ENCODE peak calls at places on chromosomes 6 and 20, in eight cellular contexts. One of them, this sample, is unnamed.

GRCh38 chr20:57928181-57928967 is 218.6 kb upstream of the PMEPA1 start:
- DNase-seq in activated CD4-positive, alpha-beta T cell treated with anti-CD3 and anti-CD28 coated beads, Interleukin-2, amount 50 U/mL, for 1 hour: no peak
- DNase-seq in NCI-H1436 treated with DMSO at 0.1 percent for 48 hours: no peak
- DNase-seq in CD8-positive, alpha-beta memory T cell: no peak
- DNase-seq in activated T-helper 1 cell treated with anti-CD3 and anti-CD28 coated beads, Interleukin-2, amount 50 U/mL, for 16 hours: no peak
- DNase-seq in T1000: no peak
- DNase-seq in aorta: no peak
- DNase-seq in GM04504: peak
- DNase-seq in this sample: no peak

GRCh38 chr20:237918-238317 is 10.9 kb downstream of the DEFB129 start:
- DNase-seq in activated CD4-positive, alpha-beta T cell treated with anti-CD3 and anti-CD28 coated beads, Interleukin-2, amount 50 U/mL, for 1 hour: no peak
- DNase-seq in NCI-H1436 treated with DMSO at 0.1 percent for 48 hours: no peak
- DNase-seq in CD8-positive, alpha-beta memory T cell: no peak
- DNase-seq in activated T-helper 1 cell treated with anti-CD3 and anti-CD28 coated beads, Interleukin-2, amount 50 U/mL, for 16 hours: no peak
- DNase-seq in T1000: no peak
- DNase-seq in aorta: no peak
- DNase-seq in GM04504: no peak
- DNase-seq in this sample: no peak

GRCh38 chr20:51387125-51387865 is 155.2 kb downstream of the NFATC2 start:
- DNase-seq in activated CD4-positive, alpha-beta T cell treated with anti-CD3 and anti-CD28 coated beads, Interleukin-2, amount 50 U/mL, for 1 hour: no peak
- DNase-seq in NCI-H1436 treated with DMSO at 0.1 percent for 48 hours: no peak
- DNase-seq in CD8-positive, alpha-beta memory T cell: no peak
- DNase-seq in activated T-helper 1 cell treated with anti-CD3 and anti-CD28 coated beads, Interleukin-2, amount 50 U/mL, for 16 hours: no peak
- DNase-seq in T1000: no peak
- DNase-seq in aorta: no peak
- DNase-seq in GM04504: no peak
- DNase-seq in this sample: no peak

GRCh38 chr6:134851548-134851947 is 98.4 kb downstream of the ALDH8A1 start:
- DNase-seq in activated CD4-positive, alpha-beta T cell treated with anti-CD3 and anti-CD28 coated beads, Interleukin-2, amount 50 U/mL, for 1 hour: no peak
- DNase-seq in NCI-H1436 treated with DMSO at 0.1 percent for 48 hours: no peak
- DNase-seq in CD8-positive, alpha-beta memory T cell: no peak
- DNase-seq in activated T-helper 1 cell treated with anti-CD3 and anti-CD28 coated beads, Interleukin-2, amount 50 U/mL, for 16 hours: no peak
- DNase-seq in T1000: no peak
- DNase-seq in aorta: no peak
- DNase-seq in GM04504: no peak
- DNase-seq in this sample: no peak

GRCh38 chr20:37807901-37808751 is 94.8 kb upstream of the VSTM2L start:
- DNase-seq in activated CD4-positive, alpha-beta T cell treated with anti-CD3 and anti-CD28 coated beads, Interleukin-2, amount 50 U/mL, for 1 hour: no peak
- DNase-seq in NCI-H1436 treated with DMSO at 0.1 percent for 48 hours: no peak
- DNase-seq in CD8-positive, alpha-beta memory T cell: no peak
- DNase-seq in activated T-helper 1 cell treated with anti-CD3 and anti-CD28 coated beads, Interleukin-2, amount 50 U/mL, for 16 hours: no peak
- DNase-seq in T1000: no peak
- DNase-seq in aorta: no peak
- DNase-seq in GM04504: no peak
- DNase-seq in this sample: no peak

GRCh38 chr20:20461526-20461925 is 93.6 kb downstream of the INSM1 start:
- DNase-seq in activated CD4-positive, alpha-beta T cell treated with anti-CD3 and anti-CD28 coated beads, Interleukin-2, amount 50 U/mL, for 1 hour: no peak
- DNase-seq in NCI-H1436 treated with DMSO at 0.1 percent for 48 hours: no peak
- DNase-seq in CD8-positive, alpha-beta memory T cell: no peak
- DNase-seq in activated T-helper 1 cell treated with anti-CD3 and anti-CD28 coated beads, Interleukin-2, amount 50 U/mL, for 16 hours: no peak
- DNase-seq in T1000: no peak
- DNase-seq in aorta: no peak
- DNase-seq in GM04504: no peak
- DNase-seq in this sample: no peak

GRCh38 chr6:3841711-3842565 is 7.2 kb upstream of the FAM50B start:
- DNase-seq in activated CD4-positive, alpha-beta T cell treated with anti-CD3 and anti-CD28 coated beads, Interleukin-2, amount 50 U/mL, for 1 hour: no peak
- DNase-seq in NCI-H1436 treated with DMSO at 0.1 percent for 48 hours: no peak
- DNase-seq in CD8-positive, alpha-beta memory T cell: no peak
- DNase-seq in activated T-helper 1 cell treated with anti-CD3 and anti-CD28 coated beads, Interleukin-2, amount 50 U/mL, for 16 hours: no peak
- DNase-seq in T1000: peak
- DNase-seq in aorta: no peak
- DNase-seq in GM04504: peak
- DNase-seq in this sample: no peak

GRCh38 chr6:167668754-167669552 is 157.8 kb upstream of the AFDN start:
- DNase-seq in activated CD4-positive, alpha-beta T cell treated with anti-CD3 and anti-CD28 coated beads, Interleukin-2, amount 50 U/mL, for 1 hour: no peak
- DNase-seq in NCI-H1436 treated with DMSO at 0.1 percent for 48 hours: no peak
- DNase-seq in CD8-positive, alpha-beta memory T cell: no peak
- DNase-seq in activated T-helper 1 cell treated with anti-CD3 and anti-CD28 coated beads, Interleukin-2, amount 50 U/mL, for 16 hours: no peak
- DNase-seq in T1000: no peak
- DNase-seq in aorta: peak
- DNase-seq in GM04504: no peak
- DNase-seq in this sample: no peak

GRCh38 chr6:167293088-167293589 is 2.0 kb downstream of the UNC93A start:
- DNase-seq in activated CD4-positive, alpha-beta T cell treated with anti-CD3 and anti-CD28 coated beads, Interleukin-2, amount 50 U/mL, for 1 hour: no peak
- DNase-seq in NCI-H1436 treated with DMSO at 0.1 percent for 48 hours: no peak
- DNase-seq in CD8-positive, alpha-beta memory T cell: no peak
- DNase-seq in activated T-helper 1 cell treated with anti-CD3 and anti-CD28 coated beads, Interleukin-2, amount 50 U/mL, for 16 hours: no peak
- DNase-seq in T1000: no peak
- DNase-seq in aorta: no peak
- DNase-seq in GM04504: no peak
- DNase-seq in this sample: no peak

GRCh38 chr6:5723905-5724691 is 282.6 kb downstream of the NRN1 start:
- DNase-seq in activated CD4-positive, alpha-beta T cell treated with anti-CD3 and anti-CD28 coated beads, Interleukin-2, amount 50 U/mL, for 1 hour: no peak
- DNase-seq in NCI-H1436 treated with DMSO at 0.1 percent for 48 hours: no peak
- DNase-seq in CD8-positive, alpha-beta memory T cell: no peak
- DNase-seq in activated T-helper 1 cell treated with anti-CD3 and anti-CD28 coated beads, Interleukin-2, amount 50 U/mL, for 16 hours: no peak
- DNase-seq in T1000: no peak
- DNase-seq in aorta: peak
- DNase-seq in GM04504: no peak
- DNase-seq in this sample: no peak

GRCh38 chr6:13615802-13616140 is 636 bp downstream of the NOL7 start:
- DNase-seq in activated CD4-positive, alpha-beta T cell treated with anti-CD3 and anti-CD28 coated beads, Interleukin-2, amount 50 U/mL, for 1 hour: peak
- DNase-seq in NCI-H1436 treated with DMSO at 0.1 percent for 48 hours: no peak
- DNase-seq in CD8-positive, alpha-beta memory T cell: peak
- DNase-seq in activated T-helper 1 cell treated with anti-CD3 and anti-CD28 coated beads, Interleukin-2, amount 50 U/mL, for 16 hours: no peak
- DNase-seq in T1000: no peak
- DNase-seq in aorta: peak
- DNase-seq in GM04504: peak
- DNase-seq in this sample: no peak

GRCh38 chr20:63903796-63904570 is 9.1 kb downstream of the DNAJC5 start:
- DNase-seq in activated CD4-positive, alpha-beta T cell treated with anti-CD3 and anti-CD28 coated beads, Interleukin-2, amount 50 U/mL, for 1 hour: no peak
- DNase-seq in NCI-H1436 treated with DMSO at 0.1 percent for 48 hours: no peak
- DNase-seq in CD8-positive, alpha-beta memory T cell: no peak
- DNase-seq in activated T-helper 1 cell treated with anti-CD3 and anti-CD28 coated beads, Interleukin-2, amount 50 U/mL, for 16 hours: no peak
- DNase-seq in T1000: no peak
- DNase-seq in aorta: no peak
- DNase-seq in GM04504: no peak
- DNase-seq in this sample: no peak

GRCh38 chr6:5275497-5275896 is 14.2 kb downstream of the FARS2 start:
- DNase-seq in activated CD4-positive, alpha-beta T cell treated with anti-CD3 and anti-CD28 coated beads, Interleukin-2, amount 50 U/mL, for 1 hour: no peak
- DNase-seq in NCI-H1436 treated with DMSO at 0.1 percent for 48 hours: no peak
- DNase-seq in CD8-positive, alpha-beta memory T cell: no peak
- DNase-seq in activated T-helper 1 cell treated with anti-CD3 and anti-CD28 coated beads, Interleukin-2, amount 50 U/mL, for 16 hours: no peak
- DNase-seq in T1000: no peak
- DNase-seq in aorta: no peak
- DNase-seq in GM04504: no peak
- DNase-seq in this sample: no peak

GRCh38 chr6:10589429-10589727 is 68.2 kb downstream of the GCNT2 start:
- DNase-seq in activated CD4-positive, alpha-beta T cell treated with anti-CD3 and anti-CD28 coated beads, Interleukin-2, amount 50 U/mL, for 1 hour: no peak
- DNase-seq in NCI-H1436 treated with DMSO at 0.1 percent for 48 hours: no peak
- DNase-seq in CD8-positive, alpha-beta memory T cell: no peak
- DNase-seq in activated T-helper 1 cell treated with anti-CD3 and anti-CD28 coated beads, Interleukin-2, amount 50 U/mL, for 16 hours: no peak
- DNase-seq in T1000: no peak
- DNase-seq in aorta: no peak
- DNase-seq in GM04504: no peak
- DNase-seq in this sample: no peak

GRCh38 chr20:29497261-29497671 is 1760.2 kb upstream of the DEFB115 start:
- DNase-seq in activated CD4-positive, alpha-beta T cell treated with anti-CD3 and anti-CD28 coated beads, Interleukin-2, amount 50 U/mL, for 1 hour: no peak
- DNase-seq in NCI-H1436 treated with DMSO at 0.1 percent for 48 hours: no peak
- DNase-seq in CD8-positive, alpha-beta memory T cell: peak
- DNase-seq in activated T-helper 1 cell treated with anti-CD3 and anti-CD28 coated beads, Interleukin-2, amount 50 U/mL, for 16 hours: no peak
- DNase-seq in T1000: peak
- DNase-seq in aorta: peak
- DNase-seq in GM04504: no peak
- DNase-seq in this sample: peak

GRCh38 chr20:59032713-59033059 is 551 bp upstream of the ATP5F1E start:
- DNase-seq in activated CD4-positive, alpha-beta T cell treated with anti-CD3 and anti-CD28 coated beads, Interleukin-2, amount 50 U/mL, for 1 hour: no peak
- DNase-seq in NCI-H1436 treated with DMSO at 0.1 percent for 48 hours: no peak
- DNase-seq in CD8-positive, alpha-beta memory T cell: no peak
- DNase-seq in activated T-helper 1 cell treated with anti-CD3 and anti-CD28 coated beads, Interleukin-2, amount 50 U/mL, for 16 hours: no peak
- DNase-seq in T1000: no peak
- DNase-seq in aorta: no peak
- DNase-seq in GM04504: no peak
- DNase-seq in this sample: peak

GRCh38 chr6:75943381-75943780 is 129.1 kb downstream of the IMPG1 start:
- DNase-seq in activated CD4-positive, alpha-beta T cell treated with anti-CD3 and anti-CD28 coated beads, Interleukin-2, amount 50 U/mL, for 1 hour: no peak
- DNase-seq in NCI-H1436 treated with DMSO at 0.1 percent for 48 hours: no peak
- DNase-seq in CD8-positive, alpha-beta memory T cell: no peak
- DNase-seq in activated T-helper 1 cell treated with anti-CD3 and anti-CD28 coated beads, Interleukin-2, amount 50 U/mL, for 16 hours: no peak
- DNase-seq in T1000: no peak
- DNase-seq in aorta: no peak
- DNase-seq in GM04504: no peak
- DNase-seq in this sample: no peak

GRCh38 chr6:14984454-14984853 is 261.4 kb upstream of the JARID2 start:
- DNase-seq in activated CD4-positive, alpha-beta T cell treated with anti-CD3 and anti-CD28 coated beads, Interleukin-2, amount 50 U/mL, for 1 hour: no peak
- DNase-seq in NCI-H1436 treated with DMSO at 0.1 percent for 48 hours: no peak
- DNase-seq in CD8-positive, alpha-beta memory T cell: no peak
- DNase-seq in activated T-helper 1 cell treated with anti-CD3 and anti-CD28 coated beads, Interleukin-2, amount 50 U/mL, for 16 hours: no peak
- DNase-seq in T1000: no peak
- DNase-seq in aorta: no peak
- DNase-seq in GM04504: no peak
- DNase-seq in this sample: no peak

GRCh38 chr6:26246553-26246952 is 118.4 kb upstream of the BTN3A2 start:
- DNase-seq in activated CD4-positive, alpha-beta T cell treated with anti-CD3 and anti-CD28 coated beads, Interleukin-2, amount 50 U/mL, for 1 hour: no peak
- DNase-seq in NCI-H1436 treated with DMSO at 0.1 percent for 48 hours: no peak
- DNase-seq in CD8-positive, alpha-beta memory T cell: no peak
- DNase-seq in activated T-helper 1 cell treated with anti-CD3 and anti-CD28 coated beads, Interleukin-2, amount 50 U/mL, for 16 hours: no peak
- DNase-seq in T1000: no peak
- DNase-seq in aorta: no peak
- DNase-seq in GM04504: no peak
- DNase-seq in this sample: no peak

GRCh38 chr6:25014806-25015560 is 79.2 kb upstream of the RIPOR2 start:
- DNase-seq in activated CD4-positive, alpha-beta T cell treated with anti-CD3 and anti-CD28 coated beads, Interleukin-2, amount 50 U/mL, for 1 hour: peak
- DNase-seq in NCI-H1436 treated with DMSO at 0.1 percent for 48 hours: no peak
- DNase-seq in CD8-positive, alpha-beta memory T cell: peak
- DNase-seq in activated T-helper 1 cell treated with anti-CD3 and anti-CD28 coated beads, Interleukin-2, amount 50 U/mL, for 16 hours: no peak
- DNase-seq in T1000: no peak
- DNase-seq in aorta: no peak
- DNase-seq in GM04504: peak
- DNase-seq in this sample: no peak

GRCh38 chr6:45822269-45822812 is 193.3 kb downstream of the CLIC5 start:
- DNase-seq in activated CD4-positive, alpha-beta T cell treated with anti-CD3 and anti-CD28 coated beads, Interleukin-2, amount 50 U/mL, for 1 hour: no peak
- DNase-seq in NCI-H1436 treated with DMSO at 0.1 percent for 48 hours: no peak
- DNase-seq in CD8-positive, alpha-beta memory T cell: no peak
- DNase-seq in activated T-helper 1 cell treated with anti-CD3 and anti-CD28 coated beads, Interleukin-2, amount 50 U/mL, for 16 hours: no peak
- DNase-seq in T1000: no peak
- DNase-seq in aorta: no peak
- DNase-seq in GM04504: no peak
- DNase-seq in this sample: no peak

GRCh38 chr6:11366183-11366933 is 133.9 kb upstream of the NEDD9 start:
- DNase-seq in activated CD4-positive, alpha-beta T cell treated with anti-CD3 and anti-CD28 coated beads, Interleukin-2, amount 50 U/mL, for 1 hour: peak
- DNase-seq in NCI-H1436 treated with DMSO at 0.1 percent for 48 hours: no peak
- DNase-seq in CD8-positive, alpha-beta memory T cell: peak
- DNase-seq in activated T-helper 1 cell treated with anti-CD3 and anti-CD28 coated beads, Interleukin-2, amount 50 U/mL, for 16 hours: no peak
- DNase-seq in T1000: no peak
- DNase-seq in aorta: no peak
- DNase-seq in GM04504: no peak
- DNase-seq in this sample: no peak

GRCh38 chr20:51731771-51732453 is 36.3 kb downstream of the ATP9A start:
- DNase-seq in activated CD4-positive, alpha-beta T cell treated with anti-CD3 and anti-CD28 coated beads, Interleukin-2, amount 50 U/mL, for 1 hour: no peak
- DNase-seq in NCI-H1436 treated with DMSO at 0.1 percent for 48 hours: no peak
- DNase-seq in CD8-positive, alpha-beta memory T cell: no peak
- DNase-seq in activated T-helper 1 cell treated with anti-CD3 and anti-CD28 coated beads, Interleukin-2, amount 50 U/mL, for 16 hours: no peak
- DNase-seq in T1000: no peak
- DNase-seq in aorta: no peak
- DNase-seq in GM04504: no peak
- DNase-seq in this sample: no peak

GRCh38 chr6:36052092-36052491 is 24.5 kb downstream of the MAPK14 start:
- DNase-seq in activated CD4-positive, alpha-beta T cell treated with anti-CD3 and anti-CD28 coated beads, Interleukin-2, amount 50 U/mL, for 1 hour: no peak
- DNase-seq in NCI-H1436 treated with DMSO at 0.1 percent for 48 hours: no peak
- DNase-seq in CD8-positive, alpha-beta memory T cell: no peak
- DNase-seq in activated T-helper 1 cell treated with anti-CD3 and anti-CD28 coated beads, Interleukin-2, amount 50 U/mL, for 16 hours: no peak
- DNase-seq in T1000: no peak
- DNase-seq in aorta: no peak
- DNase-seq in GM04504: no peak
- DNase-seq in this sample: no peak

GRCh38 chr6:126657556-126658129 is 317.7 kb downstream of the CENPW start:
- DNase-seq in activated CD4-positive, alpha-beta T cell treated with anti-CD3 and anti-CD28 coated beads, Interleukin-2, amount 50 U/mL, for 1 hour: no peak
- DNase-seq in NCI-H1436 treated with DMSO at 0.1 percent for 48 hours: no peak
- DNase-seq in CD8-positive, alpha-beta memory T cell: no peak
- DNase-seq in activated T-helper 1 cell treated with anti-CD3 and anti-CD28 coated beads, Interleukin-2, amount 50 U/mL, for 16 hours: no peak
- DNase-seq in T1000: no peak
- DNase-seq in aorta: no peak
- DNase-seq in GM04504: no peak
- DNase-seq in this sample: no peak

GRCh38 chr6:90044833-90045337 is 150.6 kb downstream of the GJA10 start:
- DNase-seq in activated CD4-positive, alpha-beta T cell treated with anti-CD3 and anti-CD28 coated beads, Interleukin-2, amount 50 U/mL, for 1 hour: no peak
- DNase-seq in NCI-H1436 treated with DMSO at 0.1 percent for 48 hours: no peak
- DNase-seq in CD8-positive, alpha-beta memory T cell: no peak
- DNase-seq in activated T-helper 1 cell treated with anti-CD3 and anti-CD28 coated beads, Interleukin-2, amount 50 U/mL, for 16 hours: no peak
- DNase-seq in T1000: no peak
- DNase-seq in aorta: no peak
- DNase-seq in GM04504: no peak
- DNase-seq in this sample: no peak

GRCh38 chr6:138500045-138500665 is 861 bp upstream of the NHSL1 start:
- DNase-seq in activated CD4-positive, alpha-beta T cell treated with anti-CD3 and anti-CD28 coated beads, Interleukin-2, amount 50 U/mL, for 1 hour: no peak
- DNase-seq in NCI-H1436 treated with DMSO at 0.1 percent for 48 hours: no peak
- DNase-seq in CD8-positive, alpha-beta memory T cell: no peak
- DNase-seq in activated T-helper 1 cell treated with anti-CD3 and anti-CD28 coated beads, Interleukin-2, amount 50 U/mL, for 16 hours: no peak
- DNase-seq in T1000: no peak
- DNase-seq in aorta: no peak
- DNase-seq in GM04504: no peak
- DNase-seq in this sample: no peak

GRCh38 chr6:166687538-166688259 is 60.6 kb upstream of the RPS6KA2 start:
- DNase-seq in activated CD4-positive, alpha-beta T cell treated with anti-CD3 and anti-CD28 coated beads, Interleukin-2, amount 50 U/mL, for 1 hour: no peak
- DNase-seq in NCI-H1436 treated with DMSO at 0.1 percent for 48 hours: no peak
- DNase-seq in CD8-positive, alpha-beta memory T cell: no peak
- DNase-seq in activated T-helper 1 cell treated with anti-CD3 and anti-CD28 coated beads, Interleukin-2, amount 50 U/mL, for 16 hours: no peak
- DNase-seq in T1000: no peak
- DNase-seq in aorta: no peak
- DNase-seq in GM04504: no peak
- DNase-seq in this sample: no peak

GRCh38 chr6:14722001-14722567 is 523.8 kb upstream of the JARID2 start:
- DNase-seq in activated CD4-positive, alpha-beta T cell treated with anti-CD3 and anti-CD28 coated beads, Interleukin-2, amount 50 U/mL, for 1 hour: no peak
- DNase-seq in NCI-H1436 treated with DMSO at 0.1 percent for 48 hours: no peak
- DNase-seq in CD8-positive, alpha-beta memory T cell: no peak
- DNase-seq in activated T-helper 1 cell treated with anti-CD3 and anti-CD28 coated beads, Interleukin-2, amount 50 U/mL, for 16 hours: no peak
- DNase-seq in T1000: no peak
- DNase-seq in aorta: no peak
- DNase-seq in GM04504: no peak
- DNase-seq in this sample: no peak

GRCh38 chr6:6717953-6718352 is 129.4 kb downstream of the LY86 start:
- DNase-seq in activated CD4-positive, alpha-beta T cell treated with anti-CD3 and anti-CD28 coated beads, Interleukin-2, amount 50 U/mL, for 1 hour: no peak
- DNase-seq in NCI-H1436 treated with DMSO at 0.1 percent for 48 hours: no peak
- DNase-seq in CD8-positive, alpha-beta memory T cell: no peak
- DNase-seq in activated T-helper 1 cell treated with anti-CD3 and anti-CD28 coated beads, Interleukin-2, amount 50 U/mL, for 16 hours: no peak
- DNase-seq in T1000: no peak
- DNase-seq in aorta: peak
- DNase-seq in GM04504: no peak
- DNase-seq in this sample: no peak

GRCh38 chr6:166474721-166475565 is 92.2 kb upstream of the MPC1 start:
- DNase-seq in activated CD4-positive, alpha-beta T cell treated with anti-CD3 and anti-CD28 coated beads, Interleukin-2, amount 50 U/mL, for 1 hour: no peak
- DNase-seq in NCI-H1436 treated with DMSO at 0.1 percent for 48 hours: no peak
- DNase-seq in CD8-positive, alpha-beta memory T cell: no peak
- DNase-seq in activated T-helper 1 cell treated with anti-CD3 and anti-CD28 coated beads, Interleukin-2, amount 50 U/mL, for 16 hours: no peak
- DNase-seq in T1000: no peak
- DNase-seq in aorta: no peak
- DNase-seq in GM04504: no peak
- DNase-seq in this sample: no peak

GRCh38 chr6:131846905-131847304 is 39.1 kb downstream of the ENPP1 start:
- DNase-seq in activated CD4-positive, alpha-beta T cell treated with anti-CD3 and anti-CD28 coated beads, Interleukin-2, amount 50 U/mL, for 1 hour: no peak
- DNase-seq in NCI-H1436 treated with DMSO at 0.1 percent for 48 hours: no peak
- DNase-seq in CD8-positive, alpha-beta memory T cell: no peak
- DNase-seq in activated T-helper 1 cell treated with anti-CD3 and anti-CD28 coated beads, Interleukin-2, amount 50 U/mL, for 16 hours: no peak
- DNase-seq in T1000: no peak
- DNase-seq in aorta: no peak
- DNase-seq in GM04504: no peak
- DNase-seq in this sample: no peak

GRCh38 chr6:101876431-101876830 is 482.9 kb downstream of the GRIK2 start:
- DNase-seq in activated CD4-positive, alpha-beta T cell treated with anti-CD3 and anti-CD28 coated beads, Interleukin-2, amount 50 U/mL, for 1 hour: no peak
- DNase-seq in NCI-H1436 treated with DMSO at 0.1 percent for 48 hours: no peak
- DNase-seq in CD8-positive, alpha-beta memory T cell: no peak
- DNase-seq in activated T-helper 1 cell treated with anti-CD3 and anti-CD28 coated beads, Interleukin-2, amount 50 U/mL, for 16 hours: no peak
- DNase-seq in T1000: no peak
- DNase-seq in aorta: no peak
- DNase-seq in GM04504: no peak
- DNase-seq in this sample: no peak

GRCh38 chr6:142810952-142811514 is 133.9 kb downstream of the HIVEP2 start:
- DNase-seq in activated CD4-positive, alpha-beta T cell treated with anti-CD3 and anti-CD28 coated beads, Interleukin-2, amount 50 U/mL, for 1 hour: no peak
- DNase-seq in NCI-H1436 treated with DMSO at 0.1 percent for 48 hours: no peak
- DNase-seq in CD8-positive, alpha-beta memory T cell: no peak
- DNase-seq in activated T-helper 1 cell treated with anti-CD3 and anti-CD28 coated beads, Interleukin-2, amount 50 U/mL, for 16 hours: no peak
- DNase-seq in T1000: no peak
- DNase-seq in aorta: no peak
- DNase-seq in GM04504: peak
- DNase-seq in this sample: no peak